ENCODE peak calls at places on chromosome 12, in eight cellular contexts. E is stimulated activated CD8-positive, alpha-beta memory T cell treated with anti-CD3 and anti-CD28 coated beads, Interleukin-4, amount 100 ng/mL, for 24 hours; O is HL-60; V is cardiac septum; K is effector CD4-positive, alpha-beta T cell; L is RPMI8226; X is EL; Y is activated CD8-positive, alpha-beta T cell treated with anti-CD3 and anti-CD28 coated beads for 36 hours. S is an unnamed sample.

GRCh38 chr12:121534495-121535148 is 46.2 kb downstream of the KDM2B start:
- DNase-seq in E (peak), O (no peak), V (no peak), K (peak), L (no peak), X (no peak), Y (peak), S (no peak)

GRCh38 chr12:27178723-27179398 is 65.2 kb upstream of the STK38L start:
- DNase-seq in E (no peak), O (no peak), V (no peak), K (no peak), L (no peak), X (peak), Y (no peak), S (no peak)

GRCh38 chr12:106888348-106888970 is 67.2 kb upstream of the TMEM263 start:
- DNase-seq in E (no peak), O (no peak), V (no peak), K (no peak), L (no peak), X (no peak), Y (no peak), S (no peak)

GRCh38 chr12:93745304-93745703 is 68.1 kb downstream of the CRADD start:
- DNase-seq in E (no peak), O (no peak), V (no peak), K (no peak), L (no peak), X (no peak), Y (no peak), S (no peak)

GRCh38 chr12:121404734-121405133 is 4.8 kb downstream of the RNF34 start:
- DNase-seq in E (no peak), O (no peak), V (no peak), K (no peak), L (peak), X (no peak), Y (no peak), S (no peak)

GRCh38 chr12:8987589-8988205 is 1.6 kb upstream of the KLRG1 start:
- DNase-seq in E (no peak), O (no peak), V (no peak), K (no peak), L (no peak), X (no peak), Y (no peak), S (no peak)

GRCh38 chr12:66140726-66141125 is 10.2 kb upstream of the LLPH start:
- DNase-seq in E (no peak), O (no peak), V (no peak), K (no peak), L (no peak), X (no peak), Y (no peak), S (no peak)

GRCh38 chr12:122867701-122868461 is 28.0 kb downstream of the VPS37B start:
- DNase-seq in E (no peak), O (no peak), V (peak), K (no peak), L (no peak), X (no peak), Y (no peak), S (peak)

GRCh38 chr12:117502633-117503032 is 141.2 kb upstream of the NOS1 start:
- DNase-seq in E (no peak), O (no peak), V (no peak), K (no peak), L (no peak), X (no peak), Y (no peak), S (no peak)

GRCh38 chr12:117587646-117588287 is 226.3 kb upstream of the NOS1 start:
- DNase-seq in E (peak), O (peak), V (no peak), K (peak), L (peak), X (peak), Y (peak), S (peak)

S was measured in T47D.